ENCODE peak calls at places on chromosomes 7 and 10, in four cellular contexts. K, F, H and T are unnamed samples.

GRCh38 chr7:121107923-121108498 is 119.5 kb downstream of the CPED1 start:
- DNase-seq in F (no peak), K (peak), H (no peak), T (no peak)

GRCh38 chr10:69327463-69328345 is 49.4 kb downstream of the HK1 start:
- DNase-seq in K (no peak), H (no peak), F (peak), T (peak)

GRCh38 chr7:13933106-13933505 is 56.4 kb downstream of the ETV1 start:
- DNase-seq in F (no peak), H (no peak), K (no peak), T (no peak)

GRCh38 chr7:130201796-130202195 is 3.4 kb downstream of the TMEM209 start:
- DNase-seq in H (no peak), K (no peak), F (no peak), T (no peak)

GRCh38 chr10:102027261-102027660 is 28.7 kb downstream of the ARMH3 start:
- DNase-seq in K (no peak), H (no peak), F (no peak), T (no peak)

GRCh38 chr7:148847815-148848726 is 36.0 kb downstream of the EZH2 start:
- DNase-seq in H (no peak), K (no peak), F (no peak), T (no peak)

GRCh38 chr7:113890326-113891030 is 28.3 kb downstream of the PPP1R3A start:
- DNase-seq in H (no peak), K (no peak), F (no peak), T (no peak)

GRCh38 chr10:8473205-8473604 is 418.7 kb downstream of the GATA3 start:
- DNase-seq in H (no peak), F (no peak), K (no peak), T (no peak)

GRCh38 chr10:124725171-124725631 is 19.0 kb downstream of the FAM53B start:
- DNase-seq in H (no peak), K (no peak), F (peak), T (peak)

GRCh38 chr7:76364198-76364584 is 5.4 kb upstream of the YWHAG start:
- DNase-seq in K (no peak), H (no peak), F (peak), T (peak)

GRCh38 chr10:42953684-42954674 is 122.9 kb upstream of the RET start:
- DNase-seq in H (no peak), F (no peak), K (no peak), T (no peak)